ENCODE peak calls at places on chromosomes 6 and 20, in seven cellular contexts. M is neuronal stem cell; I is LoVo; C is CD8-positive, alpha-beta memory T cell; T is colonic mucosa; K is lung; O is mesothelial cell of epicardium. L is an unnamed sample.

GRCh38 chr20:40676870-40677269 is 12.2 kb downstream of the MAFB start:
- DNase-seq in M (no peak), I (no peak), C (no peak), T (no peak), K (no peak), O (no peak), L (no peak)

GRCh38 chr6:15017803-15018202 is 228.1 kb upstream of the JARID2 start:
- DNase-seq in M (no peak), I (no peak), C (no peak), T (no peak), K (no peak), O (no peak), L (no peak)

GRCh38 chr6:52376763-52377162 is 14.8 kb downstream of the PAQR8 start:
- DNase-seq in M (no peak), I (no peak), C (no peak), T (no peak), K (no peak), O (no peak), L (no peak)

GRCh38 chr6:147585256-147585655 is 76.8 kb downstream of the SAMD5 start:
- DNase-seq in M (no peak), I (no peak), C (no peak), T (no peak), K (no peak), O (no peak), L (no peak)

GRCh38 chr6:10381830-10382208 is 33.1 kb downstream of the TFAP2A start:
- DNase-seq in M (no peak), I (no peak), C (no peak), T (no peak), K (no peak), O (no peak), L (no peak)

GRCh38 chr6:170137911-170138910 is 152.7 kb downstream of the DLL1 start:
- DNase-seq in M (no peak), I (no peak), C (peak), T (no peak), K (no peak), O (peak), L (peak)

GRCh38 chr6:167113047-167113446 is 9.8 kb upstream of the CCR6 start:
- DNase-seq in M (no peak), I (no peak), C (no peak), T (no peak), K (no peak), O (no peak), L (no peak)

GRCh38 chr6:14117158-14118090 is at the start of gene CD83:
- DNase-seq in M (peak), I (peak), C (peak), T (peak), K (peak), O (peak), L (peak)

GRCh38 chr6:90222724-90223198 is 73.9 kb downstream of the BACH2 start:
- DNase-seq in M (no peak), I (peak), C (no peak), T (no peak), K (no peak), O (no peak), L (no peak)

GRCh38 chr6:90194371-90194841 is 102.2 kb downstream of the BACH2 start:
- DNase-seq in M (no peak), I (no peak), C (no peak), T (no peak), K (no peak), O (no peak), L (no peak)

GRCh38 chr6:2101213-2101612 is 144.2 kb downstream of the GMDS start:
- DNase-seq in M (no peak), I (no peak), C (no peak), T (no peak), K (no peak), O (no peak), L (no peak)

GRCh38 chr6:144929262-144929661 is 644.1 kb downstream of the UTRN start:
- DNase-seq in M (no peak), I (no peak), C (no peak), T (no peak), K (no peak), O (no peak), L (no peak)

GRCh38 chr6:1497593-1498105 is 108.3 kb downstream of the FOXF2 start:
- DNase-seq in M (no peak), I (no peak), C (no peak), T (no peak), K (no peak), O (no peak), L (no peak)

GRCh38 chr6:19865178-19865577 is 28.0 kb downstream of the ID4 start:
- DNase-seq in M (no peak), I (no peak), C (no peak), T (no peak), K (no peak), O (no peak), L (no peak)

GRCh38 chr6:169897601-169898358 is 146.4 kb downstream of the ERMARD start:
- DNase-seq in M (no peak), I (no peak), C (no peak), T (peak), K (no peak), O (no peak), L (no peak)

GRCh38 chr20:1876217-1876921 is 18.8 kb upstream of the SIRPA start:
- DNase-seq in M (no peak), I (no peak), C (no peak), T (no peak), K (no peak), O (no peak), L (no peak)

GRCh38 chr6:107244082-107244741 is 128.9 kb upstream of the BEND3 start:
- DNase-seq in M (no peak), I (no peak), C (no peak), T (no peak), K (no peak), O (no peak), L (no peak)